ENCODE peak calls at places on chromosomes 6 and 20, in eight cellular contexts. N is ovary, S is stomach, F is HepG2, Q is A549, X is SK-N-SH, P is sigmoid colon, C is esophagus muscularis mucosa. U is an unnamed sample.

GRCh38 chr6:106158816-106159215 is 72.7 kb downstream of the PRDM1 start:
- DNase-seq in N (no peak), S (no peak), F (no peak), Q (no peak), X (no peak), P (no peak), C (no peak), U (no peak)

GRCh38 chr6:29942275-29943052 is at the start of gene HLA-A:
- DNase-seq in N (peak), S (peak), F (peak), Q (peak), X (peak), P (peak), C (peak), U (peak)

GRCh38 chr6:136696238-136696637 is 96.0 kb downstream of the MAP3K5 start:
- DNase-seq in N (no peak), S (no peak), F (no peak), Q (no peak), X (no peak), P (no peak), C (no peak), U (no peak)

GRCh38 chr20:48760403-48760889 is 67.4 kb downstream of the PREX1 start:
- DNase-seq in N (no peak), S (peak), F (no peak), Q (no peak), X (no peak), P (no peak), C (no peak), U (peak)

GRCh38 chr6:122098091-122098769 is 301.2 kb upstream of the HSF2 start:
- DNase-seq in N (no peak), S (no peak), F (no peak), Q (no peak), X (no peak), P (no peak), C (no peak), U (no peak)

GRCh38 chr6:11215773-11216172 is 16.7 kb downstream of the NEDD9 start:
- DNase-seq in N (no peak), S (peak), F (no peak), Q (peak), X (no peak), P (no peak), C (no peak), U (no peak)

GRCh38 chr6:128508588-128509296 is 11.7 kb downstream of the PTPRK start:
- DNase-seq in N (no peak), S (no peak), F (peak), Q (peak), X (no peak), P (no peak), C (no peak), U (no peak)

GRCh38 chr20:39909447-39909846 is 779.6 kb downstream of the MAFB start:
- DNase-seq in N (no peak), S (no peak), F (no peak), Q (no peak), X (no peak), P (peak), C (no peak), U (peak)

GRCh38 chr6:118945217-118945616 is 10.3 kb upstream of the MCM9 start:
- DNase-seq in N (no peak), S (no peak), F (no peak), Q (no peak), X (no peak), P (no peak), C (no peak), U (no peak)

GRCh38 chr20:42441862-42442196 is 747.9 kb downstream of the PTPRT start:
- DNase-seq in N (peak), S (no peak), F (no peak), Q (no peak), X (no peak), P (no peak), C (no peak), U (no peak)

GRCh38 chr6:56628105-56628504 is 14.6 kb downstream of the DST start:
- DNase-seq in N (no peak), S (no peak), F (no peak), Q (no peak), X (no peak), P (no peak), C (no peak), U (no peak)

GRCh38 chr6:143528164-143528811 is 16.8 kb upstream of the FUCA2 start:
- DNase-seq in N (no peak), S (no peak), F (no peak), Q (no peak), X (no peak), P (no peak), C (no peak), U (no peak)

GRCh38 chr6:73779943-73780342 is 83.9 kb downstream of the CD109 start:
- DNase-seq in N (no peak), S (no peak), F (no peak), Q (no peak), X (no peak), P (no peak), C (no peak), U (no peak)

GRCh38 chr6:111598211-111598610 is 7.5 kb downstream of the TRAF3IP2 start:
- DNase-seq in N (no peak), S (no peak), F (no peak), Q (no peak), X (no peak), P (no peak), C (no peak), U (no peak)

GRCh38 chr20:45967551-45968080 is 4.4 kb downstream of the ZNF335 start:
- DNase-seq in N (no peak), S (no peak), F (no peak), Q (no peak), X (no peak), P (peak), C (no peak), U (no peak)

GRCh38 chr20:56925696-56926101 is 296.6 kb downstream of the TFAP2C start:
- DNase-seq in N (no peak), S (no peak), F (no peak), Q (no peak), X (no peak), P (peak), C (no peak), U (no peak)

GRCh38 chr6:9521152-9521530 is 893.7 kb downstream of the TFAP2A start:
- DNase-seq in N (no peak), S (no peak), F (no peak), Q (no peak), X (no peak), P (no peak), C (no peak), U (no peak)

GRCh38 chr6:89763550-89763949 is 56.0 kb downstream of the MDN1 start:
- DNase-seq in N (no peak), S (no peak), F (no peak), Q (no peak), X (no peak), P (no peak), C (no peak), U (no peak)

GRCh38 chr6:135211306-135211702 is 30.2 kb downstream of the MYB start:
- DNase-seq in N (no peak), S (no peak), F (no peak), Q (no peak), X (no peak), P (no peak), C (no peak), U (no peak)

GRCh38 chr20:10034717-10035571 is at the start of gene ANKEF1:
- DNase-seq in N (peak), S (peak), F (peak), Q (peak), X (peak), P (peak), C (no peak), U (peak)

GRCh38 chr6:111175135-111175534 is 87.8 kb downstream of the SLC16A10 start:
- DNase-seq in N (no peak), S (no peak), F (no peak), Q (no peak), X (no peak), P (no peak), C (no peak), U (no peak)

GRCh38 chr20:51800769-51801219 is 1.5 kb downstream of the SALL4 start:
- DNase-seq in N (no peak), S (peak), F (no peak), Q (peak), X (peak), P (no peak), C (no peak), U (no peak)

GRCh38 chr20:17646209-17646717 is 35.8 kb downstream of the RRBP1 start:
- DNase-seq in N (peak), S (no peak), F (peak), Q (no peak), X (peak), P (peak), C (no peak), U (no peak)

GRCh38 chr20:15081301-15081700 is 743.9 kb upstream of the FLRT3 start:
- DNase-seq in N (no peak), S (no peak), F (no peak), Q (no peak), X (no peak), P (no peak), C (no peak), U (no peak)

GRCh38 chr6:22444335-22444734 is 125.0 kb upstream of the HDGFL1 start:
- DNase-seq in N (no peak), S (no peak), F (no peak), Q (no peak), X (no peak), P (no peak), C (no peak), U (no peak)

GRCh38 chr6:78770766-78771165 is 96.6 kb upstream of the IRAK1BP1 start:
- DNase-seq in N (no peak), S (no peak), F (no peak), Q (no peak), X (no peak), P (no peak), C (no peak), U (no peak)

GRCh38 chr6:150142304-150142656 is 564 bp upstream of the PPP1R14C start:
- DNase-seq in N (no peak), S (no peak), F (no peak), Q (no peak), X (no peak), P (no peak), C (no peak), U (peak)

GRCh38 chr20:63895886-63896135 is 885 bp downstream of the DNAJC5 start:
- DNase-seq in N (no peak), S (no peak), F (no peak), Q (no peak), X (no peak), P (no peak), C (no peak), U (no peak)

GRCh38 chr20:24795444-24795843 is 153.6 kb upstream of the CST7 start:
- DNase-seq in N (no peak), S (no peak), F (no peak), Q (no peak), X (no peak), P (no peak), C (no peak), U (no peak)

GRCh38 chr6:30091577-30092381 is 16.2 kb upstream of the RNF39 start:
- DNase-seq in N (no peak), S (no peak), F (peak), Q (peak), X (no peak), P (no peak), C (no peak), U (peak)

GRCh38 chr6:137161975-137162374 is 11.5 kb downstream of the IL22RA2 start:
- DNase-seq in N (no peak), S (no peak), F (no peak), Q (no peak), X (no peak), P (no peak), C (no peak), U (no peak)

GRCh38 chr6:33112148-33112547 is 36.4 kb downstream of the HLA-DPB1 start:
- DNase-seq in N (no peak), S (no peak), F (peak), Q (peak), X (peak), P (no peak), C (peak), U (no peak)

DNA sequence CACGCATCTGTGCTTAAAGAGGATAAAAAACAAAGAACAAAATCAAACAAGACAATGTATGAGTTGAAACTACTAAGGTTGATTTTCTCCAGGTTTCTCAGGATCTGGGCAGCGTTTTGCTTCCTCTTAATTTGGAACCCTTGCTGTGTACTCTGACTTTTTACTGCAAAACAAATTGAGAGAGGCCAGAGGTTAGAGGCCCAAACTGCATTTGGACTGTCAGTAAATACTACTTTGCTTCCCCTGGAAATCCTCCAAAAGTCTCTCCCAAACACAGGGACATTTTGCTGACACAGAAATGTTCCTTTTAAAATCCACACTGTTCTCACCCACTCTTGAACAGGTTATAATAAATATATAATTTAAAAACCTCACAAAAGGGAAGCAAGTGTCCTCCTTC is 1.1 kb downstream of the ARG1 start:
- DNase-seq in N (no peak), S (no peak), F (peak), Q (no peak), X (no peak), P (no peak), C (no peak), U (no peak)
- H3K27ac ChIP-seq in N (no peak), S (no peak), F (peak), Q (no peak), X (no peak), P (no peak), C (no peak), U (no peak)

DNA sequence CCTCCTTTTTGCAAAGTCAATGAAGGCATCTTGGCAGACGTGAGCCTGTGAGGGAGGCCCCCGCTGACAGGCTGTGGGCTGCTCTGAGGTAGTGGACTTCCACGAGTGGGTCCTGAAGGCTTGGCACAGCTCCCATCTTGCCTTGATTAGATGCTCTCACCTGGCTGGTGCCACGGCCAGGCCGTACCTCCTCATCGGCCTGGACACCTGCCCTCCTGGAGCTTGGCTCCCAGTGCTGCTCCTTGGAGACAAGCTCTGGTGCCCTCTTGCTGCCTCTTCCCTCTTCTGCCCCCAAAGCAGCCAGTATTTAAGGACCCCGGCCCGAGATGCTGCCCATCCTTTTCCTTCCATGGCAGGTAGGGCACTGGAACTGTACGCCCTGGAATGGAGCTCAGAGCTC is 93.5 kb downstream of the ERMARD start:
- DNase-seq in N (peak), S (peak), F (no peak), Q (no peak), X (no peak), P (no peak), C (no peak), U (no peak)
- H3K4me3 ChIP-seq in N (no peak), S (no peak), F (no peak), Q (no peak), X (no peak), P (no peak), C (no peak), U (no peak)

DNA sequence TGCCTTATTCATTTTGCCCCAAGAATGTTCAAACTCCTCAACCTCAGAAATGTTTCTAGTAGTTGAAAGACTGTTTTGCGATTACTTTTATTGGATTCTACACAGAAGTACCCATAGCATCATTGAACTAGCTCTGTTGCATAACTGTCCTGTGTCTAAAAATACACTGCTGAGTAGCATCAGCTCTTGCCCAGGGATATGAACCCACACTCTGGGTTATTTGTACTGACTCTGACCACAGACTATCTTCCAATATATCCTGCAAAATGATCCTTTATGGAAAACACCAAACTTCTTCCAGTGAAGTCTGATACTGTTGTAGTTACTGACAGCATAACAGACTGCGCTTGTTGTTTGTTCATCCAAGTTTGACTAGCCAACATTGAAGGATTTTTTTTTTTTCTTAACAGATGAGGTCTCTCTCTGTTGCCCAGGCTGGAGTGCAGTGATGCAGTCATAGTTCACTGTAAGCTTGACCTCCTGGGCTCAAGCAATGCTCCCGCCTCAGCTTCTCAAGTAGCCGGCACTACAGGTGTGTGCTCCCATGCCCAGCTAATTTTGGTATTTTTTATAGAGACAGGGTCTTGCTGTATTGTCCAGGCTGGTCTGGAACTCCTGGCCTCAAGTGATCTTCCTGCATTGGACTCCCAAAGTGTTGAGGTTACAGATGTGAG is 49.8 kb downstream of the TULP4 start:
- DNase-seq in N (no peak), S (no peak), F (no peak), Q (no peak), X (no peak), P (no peak), C (no peak), U (no peak)
- TF ChIP-seq EP300 in N (no peak), S (no peak), F (no peak), Q (no peak), X (no peak), P (no peak), C (no peak), U (no peak)

GRCh38 chr6:24902782-24903181 is 33.0 kb downstream of the RIPOR2 start:
- DNase-seq in N (no peak), S (no peak), F (no peak), Q (no peak), X (no peak), P (no peak), C (no peak), U (no peak)

GRCh38 chr6:24901698-24902328 is 33.9 kb downstream of the RIPOR2 start:
- DNase-seq in N (no peak), S (no peak), F (no peak), Q (no peak), X (no peak), P (no peak), C (no peak), U (no peak)

GRCh38 chr6:24898607-24899133 is 37.1 kb downstream of the RIPOR2 start:
- DNase-seq in N (no peak), S (no peak), F (no peak), Q (no peak), X (no peak), P (no peak), C (no peak), U (no peak)

GRCh38 chr6:24899647-24900325 is 36.0 kb downstream of the RIPOR2 start:
- DNase-seq in N (no peak), S (no peak), F (no peak), Q (no peak), X (no peak), P (no peak), C (no peak), U (no peak)

DNA sequence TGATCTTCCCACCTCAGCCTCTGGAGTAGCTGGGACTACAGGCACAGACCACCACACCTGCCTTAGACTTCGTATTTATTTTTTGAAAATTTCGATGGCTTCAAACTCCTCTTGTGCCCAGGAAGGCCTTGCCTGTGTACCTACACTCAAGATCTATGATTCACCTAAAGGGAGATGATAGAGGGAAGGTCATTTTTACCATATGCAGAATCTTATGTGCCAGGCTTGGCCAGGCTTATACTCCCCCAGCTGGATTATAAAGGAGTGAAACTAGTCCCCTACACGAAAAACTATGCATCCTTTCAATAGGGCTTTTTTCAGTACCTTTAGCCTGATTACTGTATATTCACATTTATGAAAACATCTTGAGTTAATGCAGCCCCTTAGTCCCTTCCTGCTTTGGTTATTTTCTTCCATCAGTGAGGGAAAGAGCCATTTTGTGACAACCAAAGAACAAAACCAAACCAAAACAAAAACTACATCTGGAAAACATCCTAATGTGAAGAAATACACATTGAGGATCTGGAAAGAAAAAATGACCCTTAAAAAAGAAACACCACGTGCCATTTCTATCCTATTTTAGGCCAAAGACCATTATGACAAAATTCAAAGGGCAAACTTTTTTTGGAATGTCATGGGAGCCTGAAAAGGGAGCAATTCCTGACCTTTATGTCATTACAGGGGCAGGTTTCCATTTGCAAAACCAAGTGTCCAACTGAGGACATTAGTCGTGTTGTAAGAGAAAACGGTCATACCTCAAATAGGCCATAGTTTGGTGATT is 34.7 kb downstream of the RIPOR2 start:
- DNase-seq in N (no peak), S (no peak), F (no peak), Q (no peak), X (no peak), P (no peak), C (no peak), U (no peak)
- H3K27ac ChIP-seq in N (no peak), S (no peak), F (no peak), Q (no peak), X (no peak), P (peak), C (no peak), U (no peak)

DNA sequence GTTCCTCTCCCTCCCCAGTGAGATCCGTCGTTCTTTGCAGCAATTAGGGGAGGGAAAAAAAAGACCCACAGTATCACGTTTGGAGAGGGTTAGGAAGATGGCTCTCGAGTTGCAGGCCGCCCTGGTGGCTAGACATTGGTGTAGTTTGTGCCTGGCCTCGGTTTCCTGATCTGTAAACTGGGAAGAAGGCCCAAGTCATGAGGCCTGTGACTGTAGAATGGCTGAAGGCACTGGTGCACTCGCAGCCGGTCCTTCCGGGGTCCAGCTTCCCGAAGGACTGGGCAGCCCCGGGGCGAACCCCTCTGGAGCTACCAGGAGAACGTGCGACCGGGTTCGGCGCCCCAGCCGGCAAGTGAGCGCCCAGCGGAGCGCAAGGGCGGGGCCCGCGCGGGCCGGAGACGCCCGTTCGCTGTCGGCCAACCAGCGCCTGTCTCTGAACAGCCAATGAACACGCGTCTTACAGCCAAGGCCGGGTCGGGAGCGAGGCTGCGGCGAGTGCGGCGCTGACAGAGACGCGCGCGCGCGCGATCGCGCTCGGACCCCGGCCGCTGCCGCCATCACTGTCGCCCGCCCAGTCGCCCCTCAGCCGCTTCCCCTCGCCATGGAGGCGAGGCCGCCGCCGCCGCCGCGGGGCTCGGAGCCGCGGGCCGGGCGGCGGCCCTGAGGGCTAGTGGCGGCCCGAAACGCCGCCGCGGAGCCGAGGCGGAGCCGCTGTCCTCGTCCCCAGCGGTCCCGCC is at the start of gene PTPRA:
- DNase-seq in N (peak), S (peak), F (peak), Q (peak), X (peak), P (peak), C (peak), U (peak)
- H3K4me3 ChIP-seq in N (peak), S (peak), F (peak), Q (peak), X (peak), P (peak), C (peak), U (peak)